ENCODE peak calls at places on chromosomes 4 and X, in nine cellular contexts. One of them, this sample, is unnamed.

GRCh38 chrX:15946783-15947550 is 92.4 kb upstream of the AP1S2 start:
- DNase-seq in iris pigment epithelial cell: peak; percentile 81
- DNase-seq in cardiac fibroblast: peak; percentile 63
- DNase-seq in NCI-H1092 treated with DMSO at 0.1 percent for 48 hours: no peak
- DNase-seq in CD14-positive monocyte: no peak
- DNase-seq in AG10803: peak; percentile 87
- DNase-seq in ovary: no peak
- DNase-seq in DMS53: no peak
- DNase-seq in central memory CD4-positive, alpha-beta T cell: no peak
- DNase-seq in this sample: no peak

GRCh38 chr4:26856906-26857277 is 3.7 kb upstream of the STIM2 start:
- DNase-seq in NCI-H1092 treated with DMSO at 0.1 percent for 48 hours: no peak
- DNase-seq in ovary: no peak
- DNase-seq in cardiac fibroblast: no peak
- DNase-seq in iris pigment epithelial cell: no peak
- DNase-seq in AG10803: no peak
- DNase-seq in DMS53: peak; percentile 61
- DNase-seq in CD14-positive monocyte: no peak
- DNase-seq in central memory CD4-positive, alpha-beta T cell: no peak
- DNase-seq in this sample: no peak

GRCh38 chr4:6063684-6064083 is 45.5 kb upstream of the C4orf50 start:
- DNase-seq in central memory CD4-positive, alpha-beta T cell: no peak
- DNase-seq in DMS53: no peak
- DNase-seq in CD14-positive monocyte: no peak
- DNase-seq in iris pigment epithelial cell: no peak
- DNase-seq in AG10803: no peak
- DNase-seq in NCI-H1092 treated with DMSO at 0.1 percent for 48 hours: no peak
- DNase-seq in cardiac fibroblast: no peak
- DNase-seq in ovary: no peak
- DNase-seq in this sample: no peak

GRCh38 chr4:118270492-118270891 is 82.3 kb downstream of the PRSS12 start:
- DNase-seq in central memory CD4-positive, alpha-beta T cell: peak; percentile 31
- DNase-seq in cardiac fibroblast: peak; percentile 70
- DNase-seq in CD14-positive monocyte: no peak
- DNase-seq in NCI-H1092 treated with DMSO at 0.1 percent for 48 hours: peak; percentile 45
- DNase-seq in iris pigment epithelial cell: peak; percentile 65
- DNase-seq in ovary: no peak
- DNase-seq in DMS53: peak; percentile 65
- DNase-seq in AG10803: peak; percentile 51
- DNase-seq in this sample: peak; percentile 72

GRCh38 chr4:186166852-186167512 is 24.4 kb upstream of the CYP4V2 start:
- DNase-seq in iris pigment epithelial cell: no peak
- DNase-seq in AG10803: no peak
- DNase-seq in DMS53: no peak
- DNase-seq in cardiac fibroblast: no peak
- DNase-seq in central memory CD4-positive, alpha-beta T cell: no peak
- DNase-seq in CD14-positive monocyte: no peak
- DNase-seq in ovary: no peak
- DNase-seq in NCI-H1092 treated with DMSO at 0.1 percent for 48 hours: no peak
- DNase-seq in this sample: no peak

GRCh38 chr4:98514930-98515809 is 143.2 kb downstream of the TSPAN5 start:
- DNase-seq in cardiac fibroblast: no peak
- DNase-seq in iris pigment epithelial cell: peak; percentile 36
- DNase-seq in NCI-H1092 treated with DMSO at 0.1 percent for 48 hours: no peak
- DNase-seq in AG10803: no peak
- DNase-seq in CD14-positive monocyte: no peak
- DNase-seq in DMS53: no peak
- DNase-seq in central memory CD4-positive, alpha-beta T cell: no peak
- DNase-seq in ovary: no peak
- DNase-seq in this sample: no peak

GRCh38 chr4:28686618-28687017 is 1826.0 kb downstream of the STIM2 start:
- DNase-seq in NCI-H1092 treated with DMSO at 0.1 percent for 48 hours: no peak
- DNase-seq in ovary: no peak
- DNase-seq in CD14-positive monocyte: no peak
- DNase-seq in AG10803: peak; percentile 4
- DNase-seq in DMS53: peak; percentile 93
- DNase-seq in cardiac fibroblast: peak; percentile 28
- DNase-seq in central memory CD4-positive, alpha-beta T cell: no peak
- DNase-seq in iris pigment epithelial cell: peak; percentile 64
- DNase-seq in this sample: peak; percentile 65

GRCh38 chrX:53682885-53683555 is 3.5 kb downstream of the HUWE1 start:
- DNase-seq in AG10803: peak; percentile 48
- DNase-seq in iris pigment epithelial cell: peak; percentile 68
- DNase-seq in NCI-H1092 treated with DMSO at 0.1 percent for 48 hours: peak; percentile 54
- DNase-seq in CD14-positive monocyte: peak; percentile 53
- DNase-seq in DMS53: peak; percentile 73
- DNase-seq in cardiac fibroblast: peak; percentile 57
- DNase-seq in ovary: peak; percentile 44
- DNase-seq in central memory CD4-positive, alpha-beta T cell: peak; percentile 19
- DNase-seq in this sample: peak; percentile 33

GRCh38 chr4:181043486-181043885 is 1199.7 kb upstream of the TENM3 start:
- DNase-seq in NCI-H1092 treated with DMSO at 0.1 percent for 48 hours: no peak
- DNase-seq in ovary: no peak
- DNase-seq in CD14-positive monocyte: no peak
- DNase-seq in cardiac fibroblast: no peak
- DNase-seq in central memory CD4-positive, alpha-beta T cell: no peak
- DNase-seq in AG10803: no peak
- DNase-seq in iris pigment epithelial cell: no peak
- DNase-seq in DMS53: no peak
- DNase-seq in this sample: no peak

GRCh38 chr4:4499438-4500123 is 42.3 kb downstream of the STX18 start:
- DNase-seq in CD14-positive monocyte: no peak
- DNase-seq in NCI-H1092 treated with DMSO at 0.1 percent for 48 hours: no peak
- DNase-seq in cardiac fibroblast: no peak
- DNase-seq in iris pigment epithelial cell: no peak
- DNase-seq in ovary: no peak
- DNase-seq in central memory CD4-positive, alpha-beta T cell: no peak
- DNase-seq in DMS53: no peak
- DNase-seq in AG10803: no peak
- DNase-seq in this sample: peak; percentile 30

GRCh38 chrX:78710146-78710545 is 37.4 kb upstream of the LPAR4 start:
- DNase-seq in cardiac fibroblast: no peak
- DNase-seq in AG10803: peak; percentile 65
- DNase-seq in CD14-positive monocyte: no peak
- DNase-seq in iris pigment epithelial cell: peak; percentile 14
- DNase-seq in DMS53: no peak
- DNase-seq in NCI-H1092 treated with DMSO at 0.1 percent for 48 hours: no peak
- DNase-seq in central memory CD4-positive, alpha-beta T cell: no peak
- DNase-seq in ovary: no peak
- DNase-seq in this sample: no peak

GRCh38 chr4:123474817-123475216 is 78.2 kb downstream of the SPRY1 start:
- DNase-seq in iris pigment epithelial cell: no peak
- DNase-seq in CD14-positive monocyte: no peak
- DNase-seq in AG10803: no peak
- DNase-seq in cardiac fibroblast: no peak
- DNase-seq in DMS53: no peak
- DNase-seq in NCI-H1092 treated with DMSO at 0.1 percent for 48 hours: no peak
- DNase-seq in ovary: no peak
- DNase-seq in central memory CD4-positive, alpha-beta T cell: no peak
- DNase-seq in this sample: no peak

GRCh38 chrX:45479196-45479834 is 278.6 kb upstream of the DIPK2B start:
- DNase-seq in DMS53: peak; percentile 57
- DNase-seq in cardiac fibroblast: peak; percentile 75
- DNase-seq in central memory CD4-positive, alpha-beta T cell: no peak
- DNase-seq in AG10803: peak; percentile 92
- DNase-seq in CD14-positive monocyte: no peak
- DNase-seq in ovary: no peak
- DNase-seq in iris pigment epithelial cell: peak; percentile 92
- DNase-seq in NCI-H1092 treated with DMSO at 0.1 percent for 48 hours: no peak
- DNase-seq in this sample: no peak

GRCh38 chr4:71456841-71457240 is 118.0 kb downstream of the SLC4A4 start:
- DNase-seq in cardiac fibroblast: peak; percentile 61
- DNase-seq in NCI-H1092 treated with DMSO at 0.1 percent for 48 hours: no peak
- DNase-seq in iris pigment epithelial cell: peak; percentile 68
- DNase-seq in central memory CD4-positive, alpha-beta T cell: no peak
- DNase-seq in ovary: no peak
- DNase-seq in CD14-positive monocyte: no peak
- DNase-seq in AG10803: peak; percentile 92
- DNase-seq in DMS53: peak; percentile 85
- DNase-seq in this sample: peak; percentile 13

GRCh38 chr4:32140636-32141035 is 1420.5 kb downstream of the PCDH7 start:
- DNase-seq in ovary: no peak
- DNase-seq in cardiac fibroblast: peak; percentile 79
- DNase-seq in NCI-H1092 treated with DMSO at 0.1 percent for 48 hours: no peak
- DNase-seq in DMS53: no peak
- DNase-seq in CD14-positive monocyte: no peak
- DNase-seq in iris pigment epithelial cell: peak; percentile 80
- DNase-seq in AG10803: peak; percentile 52
- DNase-seq in central memory CD4-positive, alpha-beta T cell: no peak
- DNase-seq in this sample: no peak

GRCh38 chr4:93810340-93810992 is 18.1 kb upstream of the ATOH1 start:
- DNase-seq in AG10803: no peak
- DNase-seq in iris pigment epithelial cell: no peak
- DNase-seq in CD14-positive monocyte: no peak
- DNase-seq in central memory CD4-positive, alpha-beta T cell: no peak
- DNase-seq in cardiac fibroblast: no peak
- DNase-seq in NCI-H1092 treated with DMSO at 0.1 percent for 48 hours: no peak
- DNase-seq in ovary: no peak
- DNase-seq in DMS53: no peak
- DNase-seq in this sample: no peak

GRCh38 chrX:1322393-1322792 is 14.2 kb upstream of the IL3RA start:
- DNase-seq in ovary: no peak
- DNase-seq in central memory CD4-positive, alpha-beta T cell: no peak
- DNase-seq in iris pigment epithelial cell: no peak
- DNase-seq in CD14-positive monocyte: peak; percentile 87
- DNase-seq in cardiac fibroblast: no peak
- DNase-seq in AG10803: no peak
- DNase-seq in DMS53: no peak
- DNase-seq in NCI-H1092 treated with DMSO at 0.1 percent for 48 hours: no peak
- DNase-seq in this sample: no peak

GRCh38 chrX:70096052-70096451 is 33.8 kb downstream of the OTUD6A start:
- DNase-seq in NCI-H1092 treated with DMSO at 0.1 percent for 48 hours: no peak
- DNase-seq in central memory CD4-positive, alpha-beta T cell: no peak
- DNase-seq in ovary: no peak
- DNase-seq in CD14-positive monocyte: no peak
- DNase-seq in AG10803: peak; percentile 21
- DNase-seq in DMS53: peak; percentile 55
- DNase-seq in cardiac fibroblast: peak; percentile 39
- DNase-seq in iris pigment epithelial cell: peak; percentile 17
- DNase-seq in this sample: peak; percentile 22

GRCh38 chr4:108881190-108881589 is 118.3 kb upstream of the ETNPPL start:
- DNase-seq in CD14-positive monocyte: no peak
- DNase-seq in central memory CD4-positive, alpha-beta T cell: no peak
- DNase-seq in iris pigment epithelial cell: peak; percentile 77
- DNase-seq in cardiac fibroblast: peak; percentile 52
- DNase-seq in AG10803: peak; percentile 74
- DNase-seq in ovary: no peak
- DNase-seq in NCI-H1092 treated with DMSO at 0.1 percent for 48 hours: no peak
- DNase-seq in DMS53: no peak
- DNase-seq in this sample: no peak

GRCh38 chr4:141435446-141436225 is 200.7 kb upstream of the IL15 start:
- DNase-seq in NCI-H1092 treated with DMSO at 0.1 percent for 48 hours: no peak
- DNase-seq in central memory CD4-positive, alpha-beta T cell: no peak
- DNase-seq in cardiac fibroblast: peak; percentile 11
- DNase-seq in iris pigment epithelial cell: peak; percentile 69
- DNase-seq in ovary: no peak
- DNase-seq in CD14-positive monocyte: no peak
- DNase-seq in AG10803: peak; percentile 65
- DNase-seq in DMS53: no peak
- DNase-seq in this sample: no peak

GRCh38 chrX:130728208-130728607 is 174.8 kb downstream of the ENOX2 start:
- DNase-seq in CD14-positive monocyte: no peak
- DNase-seq in DMS53: no peak
- DNase-seq in central memory CD4-positive, alpha-beta T cell: no peak
- DNase-seq in cardiac fibroblast: peak; percentile 18
- DNase-seq in NCI-H1092 treated with DMSO at 0.1 percent for 48 hours: no peak
- DNase-seq in iris pigment epithelial cell: peak; percentile 35
- DNase-seq in AG10803: peak; percentile 62
- DNase-seq in ovary: no peak
- DNase-seq in this sample: no peak

GRCh38 chr4:61273237-61273636 is 73.1 kb downstream of the ADGRL3 start:
- DNase-seq in ovary: no peak
- DNase-seq in cardiac fibroblast: peak; percentile 45
- DNase-seq in NCI-H1092 treated with DMSO at 0.1 percent for 48 hours: no peak
- DNase-seq in central memory CD4-positive, alpha-beta T cell: no peak
- DNase-seq in CD14-positive monocyte: no peak
- DNase-seq in iris pigment epithelial cell: peak; percentile 15
- DNase-seq in AG10803: no peak
- DNase-seq in DMS53: no peak
- DNase-seq in this sample: no peak

GRCh38 chrX:44989995-44990770 is 117.2 kb downstream of the KDM6A start:
- DNase-seq in DMS53: no peak
- DNase-seq in AG10803: no peak
- DNase-seq in NCI-H1092 treated with DMSO at 0.1 percent for 48 hours: no peak
- DNase-seq in central memory CD4-positive, alpha-beta T cell: no peak
- DNase-seq in CD14-positive monocyte: no peak
- DNase-seq in cardiac fibroblast: no peak
- DNase-seq in iris pigment epithelial cell: peak; percentile 42
- DNase-seq in ovary: no peak
- DNase-seq in this sample: no peak

GRCh38 chr4:1978226-1978625 is 30.5 kb downstream of the NELFA start:
- DNase-seq in iris pigment epithelial cell: no peak
- DNase-seq in ovary: no peak
- DNase-seq in NCI-H1092 treated with DMSO at 0.1 percent for 48 hours: no peak
- DNase-seq in AG10803: no peak
- DNase-seq in CD14-positive monocyte: peak; percentile 15
- DNase-seq in DMS53: no peak
- DNase-seq in cardiac fibroblast: no peak
- DNase-seq in central memory CD4-positive, alpha-beta T cell: no peak
- DNase-seq in this sample: no peak

GRCh38 chr4:119087121-119087520 is 48.5 kb upstream of the MYOZ2 start:
- DNase-seq in cardiac fibroblast: peak; percentile 39
- DNase-seq in CD14-positive monocyte: no peak
- DNase-seq in DMS53: no peak
- DNase-seq in ovary: no peak
- DNase-seq in AG10803: no peak
- DNase-seq in NCI-H1092 treated with DMSO at 0.1 percent for 48 hours: no peak
- DNase-seq in iris pigment epithelial cell: peak; percentile 28
- DNase-seq in central memory CD4-positive, alpha-beta T cell: no peak
- DNase-seq in this sample: peak; percentile 50

GRCh38 chr4:11543710-11544109 is 115.0 kb upstream of the HS3ST1 start:
- DNase-seq in AG10803: no peak
- DNase-seq in CD14-positive monocyte: peak; percentile 46
- DNase-seq in DMS53: peak; percentile 61
- DNase-seq in iris pigment epithelial cell: peak; percentile 65
- DNase-seq in central memory CD4-positive, alpha-beta T cell: no peak
- DNase-seq in cardiac fibroblast: peak; percentile 84
- DNase-seq in NCI-H1092 treated with DMSO at 0.1 percent for 48 hours: no peak
- DNase-seq in ovary: no peak
- DNase-seq in this sample: peak; percentile 73

GRCh38 chr4:130077275-130077674 is 981.3 kb downstream of the C4orf33 start:
- DNase-seq in iris pigment epithelial cell: no peak
- DNase-seq in central memory CD4-positive, alpha-beta T cell: no peak
- DNase-seq in NCI-H1092 treated with DMSO at 0.1 percent for 48 hours: no peak
- DNase-seq in cardiac fibroblast: no peak
- DNase-seq in CD14-positive monocyte: no peak
- DNase-seq in AG10803: no peak
- DNase-seq in ovary: no peak
- DNase-seq in DMS53: no peak
- DNase-seq in this sample: no peak

GRCh38 chr4:64250488-64250887 is 158.8 kb downstream of the TECRL start:
- DNase-seq in CD14-positive monocyte: no peak
- DNase-seq in DMS53: no peak
- DNase-seq in ovary: no peak
- DNase-seq in NCI-H1092 treated with DMSO at 0.1 percent for 48 hours: no peak
- DNase-seq in central memory CD4-positive, alpha-beta T cell: no peak
- DNase-seq in AG10803: no peak
- DNase-seq in iris pigment epithelial cell: no peak
- DNase-seq in cardiac fibroblast: no peak
- DNase-seq in this sample: no peak

GRCh38 chrX:109880629-109881028 is 122.3 kb upstream of the TMEM164 start:
- DNase-seq in iris pigment epithelial cell: no peak
- DNase-seq in cardiac fibroblast: no peak
- DNase-seq in ovary: no peak
- DNase-seq in DMS53: no peak
- DNase-seq in CD14-positive monocyte: peak; percentile 76
- DNase-seq in AG10803: no peak
- DNase-seq in NCI-H1092 treated with DMSO at 0.1 percent for 48 hours: no peak
- DNase-seq in central memory CD4-positive, alpha-beta T cell: no peak
- DNase-seq in this sample: no peak